ENCODE peak calls at places on chromosomes 3 and 15, in nine cellular contexts. R is activated effector memory CD4-positive, alpha-beta T cell treated with anti-CD3 and anti-CD28 coated beads, Interleukin-2, amount 50 U/mL, for 16 hours; P is tibial artery; O is NCI-H774; W is aorta; U is left cardiac atrium; D is A172; H is body of pancreas; F is BE2C. K is an unnamed sample.

GRCh38 chr3:194069421-194070219 is 66.3 kb upstream of the HES1 start:
- DNase-seq in D (no peak), R (no peak), O (no peak), U (no peak), H (no peak), W (no peak), P (no peak), F (no peak), K (no peak)

GRCh38 chr3:128548426-128549282 is 55.7 kb upstream of the GATA2 start:
- DNase-seq in P (no peak), R (no peak), D (peak), O (no peak), F (peak), W (no peak), U (peak), H (no peak), K (no peak)

GRCh38 chr3:150059729-150060128 is 89.0 kb upstream of the PFN2 start:
- DNase-seq in W (no peak), R (no peak), H (no peak), O (peak), U (no peak), P (no peak), F (no peak), D (no peak), K (no peak)

GRCh38 chr3:146313411-146314111 is 62.7 kb upstream of the PLSCR4 start:
- DNase-seq in H (no peak), O (no peak), F (no peak), P (no peak), R (no peak), U (no peak), D (peak), W (no peak), K (no peak)

GRCh38 chr3:13021141-13021933 is 51.9 kb downstream of the IQSEC1 start:
- DNase-seq in O (peak), F (peak), U (no peak), W (peak), D (peak), H (peak), P (peak), R (no peak), K (no peak)

GRCh38 chr3:27368831-27369607 is at the start of gene NEK10:
- DNase-seq in W (peak), R (peak), U (peak), F (peak), P (peak), D (no peak), O (peak), H (peak), K (peak)

GRCh38 chr15:74270854-74271520 is 34.9 kb downstream of the CCDC33 start:
- DNase-seq in F (peak), U (no peak), P (no peak), R (no peak), O (no peak), H (no peak), D (no peak), W (no peak), K (no peak)

GRCh38 chr3:66655673-66656072 is 154.9 kb upstream of the LRIG1 start:
- DNase-seq in P (no peak), R (no peak), W (no peak), H (no peak), D (no peak), U (no peak), O (no peak), F (no peak), K (no peak)

GRCh38 chr3:158347966-158348365 is 223.0 kb upstream of the MLF1 start:
- DNase-seq in D (no peak), P (no peak), H (no peak), U (no peak), R (no peak), F (no peak), W (no peak), O (no peak), K (no peak)

GRCh38 chr3:76181213-76181612 is 395.9 kb upstream of the ZNF717 start:
- DNase-seq in F (no peak), R (no peak), U (no peak), W (no peak), D (no peak), H (no peak), P (no peak), O (no peak), K (no peak)

GRCh38 chr3:127525373-127525772 is 65.2 kb downstream of the TPRA1 start:
- DNase-seq in R (no peak), P (no peak), D (peak), H (no peak), W (no peak), U (no peak), O (no peak), F (peak), K (no peak)

GRCh38 chr15:31299588-31300207 is 26.9 kb upstream of the KLF13 start:
- DNase-seq in U (no peak), P (peak), R (peak), D (no peak), F (no peak), W (no peak), O (no peak), H (no peak), K (no peak)

GRCh38 chr3:172355836-172356235 is 92.4 kb downstream of the GHSR start:
- DNase-seq in F (no peak), H (no peak), P (no peak), O (peak), W (no peak), R (no peak), D (peak), U (no peak), K (no peak)

GRCh38 chr3:10957976-10958749 is 34.4 kb upstream of the SLC6A1 start:
- DNase-seq in F (no peak), W (no peak), H (no peak), O (no peak), R (no peak), U (peak), D (peak), P (no peak), K (peak)

GRCh38 chr15:60928987-60929386 is 300.1 kb downstream of the RORA start:
- DNase-seq in F (no peak), W (no peak), D (no peak), R (no peak), U (no peak), H (no peak), O (peak), P (no peak), K (no peak)